ENCODE peak calls at places on chromosomes 16 and 17, in five cellular contexts. R is right lobe of liver; D is CD4-positive, alpha-beta T cell; U is foreskin keratinocyte; N is H1. Q is an unnamed sample.

GRCh38 chr17:58528443-58528842 is 14.0 kb upstream of the MTMR4 start:
- DNase-seq in R (no peak), D (no peak), U (no peak), N (no peak), Q (no peak)

GRCh38 chr16:66874079-66874775 is 6.1 kb upstream of the PDP2 start:
- DNase-seq in R (no peak), D (no peak), U (no peak), N (no peak), Q (no peak)

GRCh38 chr17:29219378-29220047 is 27.1 kb upstream of the CRYBA1 start:
- DNase-seq in R (peak; percentile 86), D (peak; percentile 56), U (no peak), N (peak; percentile 94), Q (peak; percentile 45)

GRCh38 chr16:87271256-87271655 is 45.9 kb downstream of the C16orf95 start:
- DNase-seq in R (no peak), D (no peak), U (no peak), N (no peak), Q (no peak)

GRCh38 chr16:29126057-29126494 is 141.2 kb downstream of the LAT start:
- DNase-seq in R (peak; percentile 50), D (peak; percentile 23), U (no peak), N (no peak), Q (no peak)

GRCh38 chr16:46691720-46692119 is 2.3 kb downstream of the ORC6 start:
- DNase-seq in R (no peak), D (no peak), U (no peak), N (no peak), Q (no peak)

GRCh38 chr17:61399131-61400057 is at the start of gene TBX2:
- DNase-seq in R (peak; percentile 78), D (no peak), U (no peak), N (peak; percentile 80), Q (peak; percentile 38)

GRCh38 chr16:46897471-46897870 is 13.3 kb downstream of the GPT2 start:
- DNase-seq in R (no peak), D (no peak), U (no peak), N (no peak), Q (no peak)

GRCh38 chr16:70250748-70251650 is 741 bp downstream of the EXOSC6 start:
- DNase-seq in R (peak; percentile 70), D (no peak), U (no peak), N (peak; percentile 71), Q (no peak)

GRCh38 chr17:8020776-8021564 is 17.9 kb upstream of the ALOX15B start:
- DNase-seq in R (peak; percentile 78), D (no peak), U (no peak), N (no peak), Q (no peak)
- H3K27me3 ChIP-seq in R (no peaks in the 10 kb centered on the region), D (peaks cover 4% of the 10 kb centered on the region), U (no peaks in the 10 kb centered on the region), N (peaks cover 8% of the 10 kb centered on the region), Q (peaks cover 3% of the 10 kb centered on the region)

GRCh38 chr17:75521290-75521689 is 4.2 kb upstream of the LLGL2 start:
- DNase-seq in R (no peak), D (no peak), U (no peak), N (no peak), Q (no peak)

GRCh38 chr17:75517277-75517865 is 1.0 kb downstream of the TSEN54 start:
- DNase-seq in R (peak; percentile 55), D (no peak), U (no peak), N (no peak), Q (no peak)

GRCh38 chr17:75518201-75518600 is 1.9 kb downstream of the TSEN54 start:
- DNase-seq in R (no peak), D (no peak), U (no peak), N (no peak), Q (no peak)

GRCh38 chr17:75516619-75517276 is 420 bp downstream of the TSEN54 start:
- DNase-seq in R (peak; percentile 62), D (peak; percentile 13), U (no peak), N (peak; percentile 70), Q (no peak)

GRCh38 chr17:75518983-75519540 is 2.7 kb downstream of the TSEN54 start:
- DNase-seq in R (no peak), D (no peak), U (no peak), N (no peak), Q (no peak)
- TF ChIP-seq CTCF in R (no peak), D (no peak), U (peak; percentile 28), N (peak; percentile 30), Q (no peak)

GRCh38 chr17:73576556-73576955 is 67.7 kb downstream of the SDK2 start:
- DNase-seq in R (no peak), D (no peak), U (no peak), N (no peak), Q (no peak)
- H3K27me3 ChIP-seq in R (no peaks in the 10 kb centered on the region), D (no peaks in the 10 kb centered on the region), U (peaks cover 9% of the 10 kb centered on the region), N (no peaks in the 10 kb centered on the region), Q (no peaks in the 10 kb centered on the region)

GRCh38 chr17:32588982-32589381 is 102.2 kb downstream of the CDK5R1 start:
- DNase-seq in R (no peak), D (no peak), U (no peak), N (no peak), Q (no peak)
- TF ChIP-seq CTCF in R (peak; percentile 16), D (no peak), U (peak; percentile 40), N (peak; percentile 61), Q (peak; percentile 13)

GRCh38 chr16:9316008-9316407 is 224.6 kb downstream of the HAPSTR1 start:
- DNase-seq in R (no peak), D (no peak), U (no peak), N (no peak), Q (no peak)
- H3K27me3 ChIP-seq in R (no peaks in the 10 kb centered on the region), D (no peaks in the 10 kb centered on the region), U (no peaks in the 10 kb centered on the region), N (no peaks in the 10 kb centered on the region), Q (no peaks in the 10 kb centered on the region)

DNA sequence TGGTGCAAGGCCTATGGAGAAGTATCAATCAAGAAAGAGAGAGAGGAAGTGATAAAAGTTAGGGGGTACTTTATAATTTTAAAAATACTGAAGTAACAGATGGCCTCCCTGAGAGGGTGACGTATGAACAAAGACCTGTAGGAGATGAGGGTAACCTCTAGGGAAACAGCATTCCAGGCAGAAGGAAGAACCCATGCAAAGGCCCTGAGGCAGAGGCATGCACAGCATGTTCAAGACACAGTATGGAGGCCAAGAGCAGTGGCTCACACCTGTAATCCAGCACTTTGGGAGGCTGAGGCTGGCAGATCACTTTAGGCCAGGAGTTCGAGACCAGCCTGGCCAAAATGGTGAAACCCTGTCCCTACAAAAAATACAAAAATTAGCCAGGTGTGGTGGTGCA is 192.6 kb upstream of the AXIN2 start:
- DNase-seq in R (no peak), D (no peak), U (no peak), N (no peak), Q (no peak)
- TF ChIP-seq CTCF in R (no peak), D (no peak), U (no peak), N (no peak), Q (no peak)

GRCh38 chr17:5595831-5596230 is 11.5 kb upstream of the NLRP1 start:
- DNase-seq in R (no peak), D (no peak), U (no peak), N (no peak), Q (no peak)
- H3K27me3 ChIP-seq in R (no peaks in the 10 kb centered on the region), D (peaks cover 23% of the 10 kb centered on the region), U (peaks cover 27% of the 10 kb centered on the region), N (no peaks in the 10 kb centered on the region), Q (peaks cover 12% of the 10 kb centered on the region)

Q was measured in kidney epithelial cell.